ENCODE peak calls at places on chromosomes 1 and 21, in five cellular contexts. J is activated gamma-delta T cell treated with anti-CD3 and anti-CD28 coated beads, Interleukin-2, amount 50 U/mL, for 16 hours; L is endothelial cell; G is progenitor cell of endocrine pancreas; M is T1000. U is an unnamed sample.

GRCh38 chr21:44505673-44506278 is 34.2 kb downstream of the KRTAP10-1 start:
- DNase-seq in J (no peak), L (no peak), G (no peak), M (no peak), U (no peak)

GRCh38 chr1:163162281-163162937 is 40.3 kb downstream of the RGS5 start:
- DNase-seq in J (no peak), L (no peak), G (no peak), M (no peak), U (peak; percentile 98)

GRCh38 chr1:2019571-2020309 is 595 bp downstream of the GABRD start:
- DNase-seq in J (no peak), L (peak; percentile 73), G (peak; percentile 59), M (no peak), U (no peak)

GRCh38 chr1:221141059-221141458 is 261.8 kb downstream of the HLX start:
- DNase-seq in J (no peak), L (no peak), G (no peak), M (no peak), U (no peak)

GRCh38 chr21:15682182-15682895 is 47.4 kb upstream of the USP25 start:
- DNase-seq in J (no peak), L (no peak), G (no peak), M (no peak), U (peak; percentile 91)

GRCh38 chr1:159938221-159938852 is 7.1 kb downstream of the IGSF9 start:
- DNase-seq in J (no peak), L (no peak), G (no peak), M (no peak), U (no peak)

GRCh38 chr1:110581637-110582036 is 24.5 kb downstream of the KCNA2 start:
- DNase-seq in J (no peak), L (no peak), G (no peak), M (no peak), U (no peak)

GRCh38 chr1:235397733-235398132 is 30.5 kb downstream of the TBCE start:
- DNase-seq in J (no peak), L (no peak), G (no peak), M (peak; percentile 57), U (no peak)

GRCh38 chr1:41738475-41738874 is 180.2 kb downstream of the HIVEP3 start:
- DNase-seq in J (no peak), L (no peak), G (no peak), M (no peak), U (no peak)

GRCh38 chr1:91958926-91959325 is 9.7 kb downstream of the BRDT start:
- DNase-seq in J (no peak), L (no peak), G (no peak), M (no peak), U (no peak)

GRCh38 chr1:47624531-47624930 is 186.7 kb downstream of the FOXD2 start:
- DNase-seq in J (no peak), L (peak; percentile 15), G (peak; percentile 28), M (no peak), U (no peak)

GRCh38 chr1:15254521-15254920 is 7.5 kb downstream of the FHAD1 start:
- DNase-seq in J (no peak), L (no peak), G (no peak), M (no peak), U (no peak)

GRCh38 chr1:59738152-59738551 is 76.6 kb upstream of the HOOK1 start:
- DNase-seq in J (no peak), L (no peak), G (no peak), M (no peak), U (peak; percentile 40)